ENCODE peak calls at places on chromosomes 11 and 22, in ten cellular contexts. X is BJ; Z is PC-3; Q is fibroblast of the aortic adventitia; J is AG08395; E is WTC11; M is frontal cortex; R is Caco-2; P is activated CD4-positive, CD25-positive, alpha-beta regulatory T cell; T is NCI-H345. B is an unnamed sample.

GRCh38 chr11:89184021-89184420 is 6.3 kb downstream of the TYR start:
- DNase-seq in Q (peak; percentile 15), R (no peak), E (no peak), X (no peak), J (peak; percentile 66), P (no peak), M (no peak), T (no peak), Z (peak; percentile 26), B (no peak)

GRCh38 chr11:64146036-64146943 is 19.6 kb downstream of the MACROD1 start:
- DNase-seq in M (no peak), R (peak; percentile 68), Z (peak; percentile 64), J (peak; percentile 59), E (peak; percentile 85), P (peak; percentile 43), X (no peak), Q (peak; percentile 24), T (peak; percentile 48), B (peak; percentile 53)

GRCh38 chr22:41521166-41521565 is 23.1 kb downstream of the POLR3H start:
- DNase-seq in X (no peak), J (no peak), E (no peak), Z (no peak), Q (no peak), M (no peak), R (no peak), P (no peak), T (no peak), B (no peak)

GRCh38 chr22:24727218-24727851 is 47.2 kb downstream of the PIWIL3 start:
- DNase-seq in X (no peak), Q (peak; percentile 83), E (no peak), M (no peak), T (peak; percentile 78), J (peak; percentile 25), P (no peak), R (peak; percentile 19), Z (peak; percentile 87), B (peak; percentile 95)

GRCh38 chr22:33050614-33051230 is 7.5 kb downstream of the SYN3 start:
- DNase-seq in M (no peak), E (no peak), P (no peak), Z (no peak), X (no peak), T (no peak), R (no peak), J (no peak), Q (no peak), B (no peak)

GRCh38 chr11:65851811-65852507 is 6.0 kb downstream of the CFL1 start:
- DNase-seq in Z (no peak), J (no peak), Q (no peak), E (no peak), T (no peak), X (no peak), M (no peak), R (no peak), P (no peak), B (no peak)

GRCh38 chr11:78379039-78379670 is 38.5 kb downstream of the GAB2 start:
- DNase-seq in Q (no peak), P (no peak), T (no peak), J (peak; percentile 16), R (no peak), X (no peak), M (no peak), Z (no peak), E (no peak), B (no peak)

GRCh38 chr22:38652858-38653257 is 3.3 kb downstream of the FAM227A start:
- DNase-seq in Z (no peak), M (no peak), E (no peak), J (no peak), Q (no peak), T (no peak), R (peak; percentile 10), P (no peak), X (no peak), B (no peak)

GRCh38 chr11:67312187-67313021 is 9.1 kb downstream of the SSH3 start:
- DNase-seq in X (no peak), M (no peak), T (no peak), R (peak; percentile 74), E (no peak), Q (no peak), P (no peak), J (no peak), Z (peak; percentile 96), B (no peak)

GRCh38 chr22:19890502-19891349 is 36.1 kb upstream of the GNB1L start:
- DNase-seq in R (no peak), Q (no peak), Z (no peak), E (no peak), M (no peak), J (no peak), T (no peak), P (no peak), X (no peak), B (no peak)

GRCh38 chr22:29375436-29376076 is 12.8 kb downstream of the AP1B1 start:
- DNase-seq in Z (no peak), X (no peak), R (no peak), E (no peak), P (no peak), J (no peak), T (no peak), M (no peak), Q (peak; percentile 14), B (no peak)

GRCh38 chr11:96316869-96317268 is 26.1 kb downstream of the MAML2 start:
- DNase-seq in E (no peak), P (no peak), Z (no peak), R (peak; percentile 28), T (no peak), M (no peak), X (no peak), J (no peak), Q (no peak), B (no peak)

GRCh38 chr11:66547662-66548009 is 933 bp downstream of the ACTN3 start:
- DNase-seq in E (peak; percentile 41), Q (no peak), M (no peak), R (no peak), X (no peak), J (no peak), Z (no peak), T (no peak), P (no peak), B (no peak)

GRCh38 chr11:61080986-61081590 is 21.2 kb upstream of the CD5 start:
- DNase-seq in T (no peak), Q (no peak), Z (no peak), X (no peak), P (no peak), R (no peak), J (no peak), E (no peak), M (no peak), B (no peak)

GRCh38 chr22:42758929-42759629 is 38.4 kb upstream of the A4GALT start:
- DNase-seq in R (no peak), J (peak; percentile 35), T (no peak), E (no peak), P (no peak), Q (peak; percentile 80), X (no peak), M (no peak), Z (peak; percentile 15), B (peak; percentile 82)